ENCODE peak calls at places on chromosomes 6 and 20, in nine cellular contexts. U, M, J, Y, G, V, D, P and H are unnamed samples.

GRCh38 chr6:15265787-15266186 is 19.9 kb downstream of the JARID2 start:
- DNase-seq in U (no peak), M (no peak), J (no peak), Y (no peak), G (no peak), V (no peak), D (no peak), P (no peak), H (no peak)

GRCh38 chr6:15279047-15279661 is 33.3 kb downstream of the JARID2 start:
- DNase-seq in U (no peak), M (peak; percentile 46), J (no peak), Y (no peak), G (no peak), V (no peak), D (no peak), P (no peak), H (no peak)

GRCh38 chr6:158539363-158539762 is 20.5 kb upstream of the TMEM181 start:
- DNase-seq in U (no peak), M (no peak), J (no peak), Y (no peak), G (no peak), V (no peak), D (no peak), P (no peak), H (no peak)

GRCh38 chr6:33632603-33633039 is 11.5 kb downstream of the ITPR3 start:
- DNase-seq in U (peak; percentile 60), M (peak; percentile 64), J (peak; percentile 57), Y (no peak), G (peak; percentile 14), V (peak; percentile 62), D (peak; percentile 55), P (peak; percentile 60), H (peak; percentile 59)

GRCh38 chr20:10739575-10739974 is 65.8 kb upstream of the JAG1 start:
- DNase-seq in U (no peak), M (no peak), J (no peak), Y (no peak), G (no peak), V (peak; percentile 17), D (peak; percentile 45), P (no peak), H (no peak)

GRCh38 chr6:75830959-75831885 is 82.2 kb downstream of the MYO6 start:
- DNase-seq in U (peak; percentile 19), M (no peak), J (no peak), Y (no peak), G (no peak), V (peak; percentile 57), D (peak; percentile 42), P (no peak), H (no peak)

GRCh38 chr6:155290491-155290890 is 23.8 kb downstream of the TFB1M start:
- DNase-seq in U (no peak), M (no peak), J (no peak), Y (no peak), G (no peak), V (no peak), D (no peak), P (no peak), H (no peak)

GRCh38 chr20:23367770-23368169 is 5.8 kb downstream of the GZF1 start:
- DNase-seq in U (no peak), M (peak; percentile 78), J (no peak), Y (no peak), G (no peak), V (no peak), D (no peak), P (no peak), H (no peak)

GRCh38 chr20:52552181-52552872 is 360.7 kb upstream of the ZFP64 start:
- DNase-seq in U (no peak), M (peak; percentile 70), J (no peak), Y (no peak), G (no peak), V (no peak), D (peak; percentile 2), P (no peak), H (no peak)

GRCh38 chr6:15038013-15038791 is 207.7 kb upstream of the JARID2 start:
- DNase-seq in U (no peak), M (no peak), J (no peak), Y (no peak), G (no peak), V (no peak), D (no peak), P (no peak), H (no peak)

GRCh38 chr20:4304601-4305000 is 289.2 kb upstream of the RNF24 start:
- DNase-seq in U (no peak), M (no peak), J (no peak), Y (no peak), G (no peak), V (no peak), D (no peak), P (no peak), H (no peak)

GRCh38 chr6:28900577-28901266 is 23.1 kb downstream of the TRIM27 start:
- DNase-seq in U (no peak), M (no peak), J (no peak), Y (no peak), G (no peak), V (no peak), D (no peak), P (no peak), H (no peak)